ENCODE peak calls at places on chromosomes 5 and 9, in four cellular contexts. O is T-helper 1 cell; L is activated CD4-positive, CD25-positive, alpha-beta regulatory T cell; C is RCC 7860. M is an unnamed sample.
A peak's percentile ranks its signal among the peaks of the same experiment; 100 is the strongest.

GRCh38 chr5:542693-543311 is 18.6 kb upstream of the SLC9A3 start:
- DNase-seq in C (no peak), L (no peak), O (no peak), M (no peak)

GRCh38 chr5:177040814-177041410 is 18.4 kb downstream of the ZNF346 start:
- DNase-seq in L (no peak), C (no peak), O (no peak), M (no peak)

GRCh38 chr5:55899344-55899743 is 48.2 kb downstream of the IL31RA start:
- DNase-seq in L (no peak), O (no peak), C (no peak), M (no peak)

GRCh38 chr5:134509308-134510040 is 16.0 kb upstream of the JADE2 start:
- DNase-seq in C (peak; percentile 97), L (no peak), O (no peak), M (no peak)

GRCh38 chr9:8850916-8851315 is 1051.3 kb upstream of the DMAC1 start:
- DNase-seq in O (no peak), L (no peak), C (no peak), M (no peak)

GRCh38 chr5:145697251-145698016 is 137.7 kb downstream of the PRELID2 start:
- DNase-seq in O (no peak), C (peak; percentile 24), L (no peak), M (peak; percentile 4)

GRCh38 chr5:59236448-59236847 is 653.6 kb downstream of the RAB3C start:
- DNase-seq in O (no peak), C (no peak), L (no peak), M (no peak)

GRCh38 chr5:55921617-55922016 is 70.5 kb downstream of the IL31RA start:
- DNase-seq in C (no peak), O (no peak), L (no peak), M (no peak)

GRCh38 chr5:76579166-76579765 is 43.9 kb downstream of the F2RL2 start:
- DNase-seq in O (no peak), C (no peak), L (no peak), M (no peak)

M was measured in GM19239.